ENCODE peak calls at places on chromosomes 7 and 10, in four cellular contexts. S, A, K and M are unnamed samples.

GRCh38 chr7:134028853-134029252 is 98.3 kb upstream of the LRGUK start:
- DNase-seq in A (no peak), K (no peak), S (no peak), M (no peak)

GRCh38 chr7:95396136-95397032 is at the start of gene PON3:
- DNase-seq in K (no peak), S (no peak), A (no peak), M (no peak)

GRCh38 chr10:78664929-78665525 is 403.7 kb upstream of the ZMIZ1 start:
- DNase-seq in A (no peak), K (no peak), S (no peak), M (no peak)

GRCh38 chr10:131246089-131246488 is 65.4 kb downstream of the TCERG1L start:
- DNase-seq in A (no peak), K (no peak), S (no peak), M (no peak)

GRCh38 chr7:127530148-127530547 is 55.2 kb downstream of the GCC1 start:
- DNase-seq in A (no peak), S (no peak), K (no peak), M (no peak)

GRCh38 chr10:86664370-86665217 is 3.7 kb upstream of the LDB3 start:
- DNase-seq in A (no peak), S (no peak), K (no peak), M (no peak)

GRCh38 chr7:130668258-130669050 is at the start of gene COPG2:
- DNase-seq in A (peak), K (peak), S (peak), M (peak)

GRCh38 chr7:106681815-106682495 is 21.0 kb upstream of the CCDC71L start:
- DNase-seq in K (no peak), A (no peak), S (no peak), M (no peak)

GRCh38 chr7:78742694-78743093 is 710.8 kb downstream of the MAGI2 start:
- DNase-seq in S (no peak), A (no peak), K (no peak), M (no peak)

GRCh38 chr7:121304259-121304658 is 24.5 kb upstream of the WNT16 start:
- DNase-seq in S (no peak), A (no peak), K (no peak), M (no peak)

GRCh38 chr10:110214380-110214826 is 7.0 kb downstream of the MXI1 start:
- DNase-seq in A (no peak), K (no peak), S (no peak), M (no peak)

GRCh38 chr10:133309111-133309719 is 501 bp downstream of the ZNF511 start:
- DNase-seq in K (peak), S (peak), A (peak), M (peak)

GRCh38 chr7:127447326-127447945 is 54.9 kb upstream of the ZNF800 start:
- DNase-seq in A (no peak), K (peak), S (no peak), M (no peak)

GRCh38 chr10:102451105-102451969 is at the start of gene C10orf95:
- DNase-seq in A (no peak), K (no peak), S (no peak), M (no peak)

GRCh38 chr10:132690401-132690800 is 95.5 kb downstream of the NKX6-2 start:
- DNase-seq in S (no peak), A (no peak), K (no peak), M (no peak)

GRCh38 chr7:39557222-39557621 is 9.0 kb upstream of the YAE1 start:
- DNase-seq in K (no peak), S (no peak), A (no peak), M (no peak)

GRCh38 chr10:125824736-125825135 is 1.4 kb downstream of the BCCIP start:
- DNase-seq in K (no peak), A (no peak), S (no peak), M (no peak)